ENCODE peak calls at places on chromosome X, in eight cellular contexts. W, J, K, U, E, I, D and T are unnamed samples.

GRCh38 chrX:45485682-45486081 is 285.0 kb upstream of the DIPK2B start:
- DNase-seq in J (no peak), D (no peak), K (no peak), I (peak), U (no peak), W (peak), E (no peak), T (no peak)

GRCh38 chrX:21907250-21907649 is 33.3 kb upstream of the SMS start:
- DNase-seq in I (peak), D (no peak), J (no peak), U (no peak), W (no peak), E (peak), K (no peak), T (no peak)

GRCh38 chrX:356385-357034 is 30.2 kb downstream of the PPP2R3B start:
- DNase-seq in W (no peak), D (no peak), E (no peak), J (peak), I (peak), U (no peak), K (no peak), T (no peak)

GRCh38 chrX:153580700-153581386 is 18.1 kb downstream of the CCNQ start:
- DNase-seq in D (no peak), U (no peak), W (no peak), K (no peak), J (no peak), E (peak), I (no peak), T (no peak)

GRCh38 chrX:47266643-47267042 is 33.8 kb downstream of the USP11 start:
- DNase-seq in I (no peak), D (no peak), E (no peak), J (no peak), K (no peak), U (no peak), W (no peak), T (no peak)

GRCh38 chrX:13029341-13029740 is 15.1 kb downstream of the FAM9C start:
- DNase-seq in K (no peak), I (no peak), D (no peak), E (no peak), W (peak), J (no peak), U (no peak), T (no peak)

GRCh38 chrX:46574337-46574940 is 874 bp downstream of the CHST7 start:
- DNase-seq in D (peak), J (no peak), K (no peak), I (no peak), U (no peak), W (peak), E (no peak), T (no peak)

GRCh38 chrX:13899607-13900006 is 82.7 kb upstream of the GPM6B start:
- DNase-seq in I (peak), J (peak), D (no peak), E (no peak), W (peak), K (no peak), U (no peak), T (peak)

GRCh38 chrX:45322382-45322781 is 121.7 kb upstream of the DIPK2B start:
- DNase-seq in K (peak), I (peak), E (peak), D (peak), J (peak), W (peak), U (peak), T (peak)

GRCh38 chrX:24392709-24393108 is 32.3 kb downstream of the SUPT20HL1 start:
- DNase-seq in J (no peak), W (no peak), D (no peak), U (no peak), I (peak), E (no peak), K (no peak), T (no peak)

GRCh38 chrX:42089014-42089413 is 165.7 kb upstream of the CASK start:
- DNase-seq in J (no peak), K (no peak), U (no peak), D (no peak), I (no peak), E (no peak), W (no peak), T (no peak)

GRCh38 chrX:87064522-87064921 is 453.1 kb upstream of the KLHL4 start:
- DNase-seq in D (no peak), E (no peak), I (no peak), J (no peak), K (no peak), U (no peak), W (no peak), T (no peak)

GRCh38 chrX:109281478-109282275 is 200.2 kb downstream of the GUCY2F start:
- DNase-seq in E (peak), D (peak), K (no peak), W (no peak), U (no peak), J (no peak), I (no peak), T (peak)

GRCh38 chrX:43971966-43972961 is 926 bp downstream of the NDP start:
- DNase-seq in K (no peak), W (peak), J (no peak), D (no peak), E (no peak), U (no peak), I (no peak), T (peak)

GRCh38 chrX:43973249-43973672 is at the start of gene NDP:
- DNase-seq in W (peak), K (no peak), U (no peak), E (peak), J (no peak), D (no peak), I (no peak), T (peak)

GRCh38 chrX:43975747-43976146 is 2.6 kb upstream of the NDP start:
- DNase-seq in U (no peak), D (peak), E (no peak), I (no peak), J (no peak), W (no peak), K (no peak), T (no peak)

GRCh38 chrX:43974736-43975135 is 1.5 kb upstream of the NDP start:
- DNase-seq in I (no peak), D (no peak), E (no peak), K (no peak), W (no peak), U (no peak), J (no peak), T (no peak)

GRCh38 chrX:43974076-43974475 is 886 bp upstream of the NDP start:
- DNase-seq in U (no peak), J (no peak), W (peak), E (no peak), K (no peak), D (no peak), I (no peak), T (no peak)
- H3K4me3 ChIP-seq in U (no peak), J (no peak), W (peak), E (no peak), K (no peak), D (no peak), I (no peak), T (no peak)

GRCh38 chrX:68851082-68851481 is 22.3 kb downstream of the EFNB1 start:
- DNase-seq in J (no peak), W (no peak), K (no peak), E (peak), U (no peak), D (no peak), I (no peak), T (no peak)
- TF ChIP-seq CTCF in J (no peak), W (no peak), K (no peak), E (no peak), U (no peak), D (no peak), I (no peak), T (no peak)

GRCh38 chrX:123740006-123740405 is 7.2 kb upstream of the THOC2 start:
- DNase-seq in I (no peak), W (no peak), K (no peak), J (no peak), U (no peak), E (no peak), D (no peak), T (no peak)
- H3K4me3 ChIP-seq in I (no peak), W (no peak), K (no peak), J (no peak), U (no peak), E (no peak), D (no peak), T (no peak)

DNA sequence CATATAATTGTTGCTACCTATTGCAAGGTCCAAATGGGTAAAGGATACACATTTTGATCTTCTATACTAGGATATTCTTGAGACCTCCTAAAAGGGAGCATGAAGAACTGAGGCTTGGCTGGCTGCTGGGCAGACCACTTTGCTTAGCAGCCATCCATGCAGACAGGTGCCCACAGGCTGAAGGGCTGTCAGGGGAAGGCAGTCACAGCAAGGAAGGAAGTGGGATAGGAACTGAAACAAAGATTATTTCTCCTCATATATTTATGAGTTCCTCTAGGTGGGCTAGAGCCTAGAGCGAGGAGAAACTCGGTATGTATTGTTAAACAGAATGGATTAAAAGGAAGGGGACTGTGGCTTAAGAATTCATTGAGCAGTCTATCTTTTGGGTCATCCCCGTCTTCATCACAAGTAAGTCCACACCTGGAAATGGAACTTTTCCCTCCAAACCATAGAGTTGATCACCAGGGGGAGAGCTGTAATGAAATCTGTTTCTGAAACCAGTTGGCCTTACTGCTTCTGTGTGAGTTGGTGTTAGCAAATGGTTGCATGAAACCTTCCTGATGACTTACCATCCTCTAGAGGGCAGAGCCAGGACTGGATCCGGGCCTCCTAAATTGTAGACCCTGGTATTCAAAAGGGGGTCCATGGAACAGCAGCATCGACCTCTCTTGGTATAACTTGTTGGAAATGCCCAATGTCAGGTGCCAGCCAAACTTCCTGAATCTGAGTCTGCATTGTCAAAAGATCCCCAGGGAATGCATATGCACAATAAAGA is 42.3 kb downstream of the AFF2 start:
- DNase-seq in D (no peak), W (no peak), E (no peak), J (no peak), U (no peak), K (no peak), I (no peak), T (no peak)
- TF ChIP-seq CTCF in D (no peak), W (no peak), E (no peak), J (no peak), U (no peak), K (no peak), I (no peak), T (no peak)

GRCh38 chrX:38973327-38973726 is 172.1 kb downstream of the MID1IP1 start:
- DNase-seq in K (no peak), D (no peak), I (no peak), E (no peak), U (no peak), J (no peak), W (no peak), T (no peak)
- H3K4me3 ChIP-seq in K (no peak), D (no peak), I (no peak), E (no peak), U (no peak), J (no peak), W (no peak), T (no peak)